ENCODE peak calls at places on chromosomes 11 and 22, in nine cellular contexts. L, S, H, D, R, E, Z, B and A are unnamed samples.

GRCh38 chr11:6443269-6444003 is 2.6 kb upstream of the HPX start:
- DNase-seq in L (no peak), S (peak; percentile 50), H (peak; percentile 53), D (no peak), R (no peak), E (no peak), Z (peak; percentile 27), B (peak; percentile 64), A (no peak)

GRCh38 chr11:34243620-34244493 is 114.0 kb downstream of the ABTB2 start:
- DNase-seq in L (no peak), S (peak; percentile 77), H (no peak), D (no peak), R (no peak), E (no peak), Z (no peak), B (peak; percentile 26), A (no peak)

GRCh38 chr22:25666308-25666707 is 75.7 kb upstream of the MYO18B start:
- DNase-seq in L (no peak), S (no peak), H (no peak), D (no peak), R (no peak), E (no peak), Z (no peak), B (no peak), A (no peak)

GRCh38 chr11:130436171-130436570 is 7.8 kb upstream of the ADAMTS8 start:
- DNase-seq in L (no peak), S (no peak), H (no peak), D (no peak), R (no peak), E (no peak), Z (no peak), B (no peak), A (no peak)

GRCh38 chr11:109040303-109040702 is 375.4 kb downstream of the DDX10 start:
- DNase-seq in L (no peak), S (no peak), H (no peak), D (no peak), R (no peak), E (no peak), Z (no peak), B (no peak), A (no peak)

GRCh38 chr11:34916810-34917780 is 677 bp downstream of the PDHX start:
- DNase-seq in L (no peak), S (peak; percentile 30), H (no peak), D (no peak), R (no peak), E (no peak), Z (no peak), B (no peak), A (peak; percentile 38)

GRCh38 chr11:73972620-73973449 is 9.8 kb downstream of the UCP2 start:
- DNase-seq in L (no peak), S (no peak), H (no peak), D (no peak), R (no peak), E (no peak), Z (no peak), B (no peak), A (no peak)

GRCh38 chr11:10925149-10925926 is 67.5 kb upstream of the ZBED5 start:
- DNase-seq in L (no peak), S (no peak), H (no peak), D (no peak), R (no peak), E (no peak), Z (no peak), B (no peak), A (no peak)

GRCh38 chr11:34274712-34275398 is 83.0 kb downstream of the ABTB2 start:
- DNase-seq in L (peak; percentile 3), S (peak; percentile 98), H (no peak), D (peak; percentile 89), R (no peak), E (peak; percentile 80), Z (no peak), B (no peak), A (peak; percentile 99)

GRCh38 chr11:17649696-17650600 is 69.4 kb upstream of the MYOD1 start:
- DNase-seq in L (no peak), S (no peak), H (no peak), D (no peak), R (no peak), E (no peak), Z (no peak), B (no peak), A (no peak)

GRCh38 chr22:29811377-29811776 is 26.7 kb downstream of the ASCC2 start:
- DNase-seq in L (no peak), S (no peak), H (no peak), D (no peak), R (no peak), E (no peak), Z (no peak), B (no peak), A (no peak)

GRCh38 chr22:30290679-30291333 is 1.5 kb upstream of the CASTOR1 start:
- DNase-seq in L (peak; percentile 81), S (peak; percentile 48), H (no peak), D (peak; percentile 73), R (no peak), E (peak; percentile 84), Z (no peak), B (no peak), A (peak; percentile 63)

GRCh38 chr11:95218149-95218548 is 12.9 kb downstream of the SESN3 start:
- DNase-seq in L (no peak), S (no peak), H (no peak), D (no peak), R (no peak), E (no peak), Z (no peak), B (no peak), A (no peak)

GRCh38 chr22:19216579-19216978 is 38.0 kb upstream of the SLC25A1 start:
- DNase-seq in L (no peak), S (no peak), H (no peak), D (no peak), R (no peak), E (no peak), Z (no peak), B (no peak), A (no peak)

GRCh38 chr11:79092791-79093313 is 348.0 kb downstream of the TENM4 start:
- DNase-seq in L (no peak), S (peak; percentile 100), H (no peak), D (no peak), R (no peak), E (no peak), Z (no peak), B (no peak), A (no peak)

GRCh38 chr22:26713823-26714449 is 56.5 kb downstream of the MIAT start:
- DNase-seq in L (no peak), S (no peak), H (no peak), D (no peak), R (no peak), E (no peak), Z (no peak), B (no peak), A (no peak)

GRCh38 chr22:44524806-44525205 is 26.8 kb upstream of the RTL6 start:
- DNase-seq in L (no peak), S (no peak), H (no peak), D (no peak), R (no peak), E (no peak), Z (no peak), B (no peak), A (no peak)

GRCh38 chr22:30185129-30185528 is 61.4 kb downstream of the LIF start:
- DNase-seq in L (no peak), S (peak; percentile 71), H (no peak), D (no peak), R (no peak), E (no peak), Z (no peak), B (no peak), A (no peak)

GRCh38 chr11:7577226-7577882 is 63.6 kb downstream of the PPFIBP2 start:
- DNase-seq in L (no peak), S (no peak), H (no peak), D (no peak), R (no peak), E (no peak), Z (no peak), B (no peak), A (no peak)

GRCh38 chr22:33984741-33985287 is 64.5 kb upstream of the LARGE1 start:
- DNase-seq in L (no peak), S (no peak), H (no peak), D (no peak), R (no peak), E (no peak), Z (no peak), B (no peak), A (no peak)

GRCh38 chr11:1730230-1730629 is 20.2 kb downstream of the IFITM10 start:
- DNase-seq in L (no peak), S (no peak), H (no peak), D (no peak), R (no peak), E (no peak), Z (no peak), B (no peak), A (no peak)

GRCh38 chr22:28909375-28909774 is 26.0 kb downstream of the ZNRF3 start:
- DNase-seq in L (no peak), S (peak; percentile 58), H (no peak), D (no peak), R (no peak), E (no peak), Z (peak; percentile 68), B (peak; percentile 17), A (no peak)

GRCh38 chr11:87901366-87901765 is 273.9 kb downstream of the RAB38 start:
- DNase-seq in L (no peak), S (no peak), H (no peak), D (no peak), R (no peak), E (no peak), Z (no peak), B (no peak), A (no peak)

GRCh38 chr11:28858076-28858475 is 749.9 kb downstream of the METTL15 start:
- DNase-seq in L (no peak), S (peak; percentile 16), H (no peak), D (no peak), R (no peak), E (no peak), Z (no peak), B (no peak), A (no peak)

GRCh38 chr11:64132388-64132771 is 33.5 kb downstream of the MACROD1 start:
- DNase-seq in L (no peak), S (no peak), H (no peak), D (peak; percentile 50), R (no peak), E (no peak), Z (no peak), B (no peak), A (no peak)

GRCh38 chr22:36323182-36323854 is 64.4 kb downstream of the MYH9 start:
- DNase-seq in L (no peak), S (peak; percentile 71), H (peak; percentile 90), D (no peak), R (no peak), E (peak; percentile 79), Z (no peak), B (no peak), A (no peak)

GRCh38 chr11:47591764-47592163 is 2.4 kb downstream of the C1QTNF4 start:
- DNase-seq in L (peak; percentile 59), S (no peak), H (no peak), D (no peak), R (no peak), E (no peak), Z (no peak), B (no peak), A (no peak)

GRCh38 chr11:114416441-114416928 is 16.0 kb downstream of the RBM7 start:
- DNase-seq in L (no peak), S (peak; percentile 33), H (no peak), D (no peak), R (no peak), E (no peak), Z (no peak), B (no peak), A (no peak)